ENCODE peak calls at places on chromosomes 13 and 19, in seven cellular contexts. W is H1, D is IMR-90, O is transverse colon, I is body of pancreas, L is tibial nerve, A is uterus. R is an unnamed sample.
A peak's percentile ranks its signal among the peaks of the same experiment; 100 is the strongest.

GRCh38 chr13:22592515-22592914 is 588.3 kb upstream of the SGCG start:
- DNase-seq in L (no peak), W (no peak), I (no peak), A (no peak), D (peak; percentile 0), O (no peak), R (no peak)

GRCh38 chr13:74136089-74136658 is 2.0 kb upstream of the KLF12 start:
- DNase-seq in D (peak; percentile 62), A (no peak), W (no peak), O (peak; percentile 31), I (no peak), L (peak; percentile 27), R (no peak)

GRCh38 chr19:44626067-44626624 is 12.8 kb downstream of the IGSF23 start:
- DNase-seq in A (no peak), W (no peak), O (no peak), D (peak; percentile 99), L (no peak), I (peak; percentile 79), R (no peak)

GRCh38 chr13:23323946-23324709 is 109.4 kb downstream of the SACS start:
- DNase-seq in A (no peak), D (peak; percentile 32), L (no peak), I (no peak), O (no peak), W (no peak), R (no peak)

GRCh38 chr13:37194428-37194861 is 89.0 kb upstream of the CSNK1A1L start:
- DNase-seq in O (no peak), I (no peak), A (no peak), L (no peak), D (peak; percentile 82), W (no peak), R (no peak)

GRCh38 chr13:97285221-97285955 is 63.3 kb downstream of the MBNL2 start:
- DNase-seq in D (no peak), I (no peak), O (no peak), W (no peak), A (no peak), L (no peak), R (no peak)

GRCh38 chr19:52600639-52601024 is 30.5 kb downstream of the ZNF701 start:
- DNase-seq in L (no peak), O (peak; percentile 77), I (peak; percentile 27), W (no peak), A (no peak), D (peak; percentile 3), R (no peak)

GRCh38 chr13:72891423-72891822 is 109.5 kb downstream of the PIBF1 start:
- DNase-seq in D (no peak), A (no peak), O (no peak), W (no peak), L (no peak), I (no peak), R (no peak)

GRCh38 chr19:9673912-9674668 is 810 bp downstream of the ZNF562 start:
- DNase-seq in A (no peak), L (no peak), D (peak; percentile 5), W (no peak), O (no peak), I (no peak), R (no peak)

GRCh38 chr13:66114127-66114526 is 1116.0 kb downstream of the PCDH9 start:
- DNase-seq in D (peak; percentile 0), W (no peak), L (no peak), A (no peak), I (no peak), O (no peak), R (no peak)

GRCh38 chr19:13783565-13784500 is 9.6 kb downstream of the C19orf53 start:
- DNase-seq in L (no peak), I (no peak), A (no peak), O (no peak), W (no peak), D (no peak), R (no peak)

GRCh38 chr13:22428188-22428828 is 752.5 kb upstream of the SGCG start:
- DNase-seq in W (no peak), D (no peak), L (no peak), A (peak; percentile 16), I (no peak), O (no peak), R (no peak)

GRCh38 chr13:62997038-62997619 is 1581.5 kb upstream of the PCDH20 start:
- DNase-seq in O (no peak), A (no peak), L (no peak), D (no peak), W (no peak), I (no peak), R (no peak)

GRCh38 chr19:4081441-4082129 is 14.9 kb upstream of the ZBTB7A start:
- DNase-seq in I (no peak), O (peak; percentile 53), W (no peak), D (no peak), A (no peak), L (no peak), R (no peak)

GRCh38 chr19:16914421-16914820 is 25.6 kb downstream of the F2RL3 start:
- DNase-seq in D (no peak), L (no peak), I (no peak), W (peak; percentile 31), A (no peak), O (no peak), R (no peak)

GRCh38 chr13:35378939-35379338 is 97.5 kb downstream of the MAB21L1 start:
- DNase-seq in A (no peak), D (peak; percentile 19), L (no peak), O (no peak), W (no peak), I (no peak), R (no peak)

GRCh38 chr13:84130739-84131138 is 248.5 kb upstream of the SLITRK1 start:
- DNase-seq in D (no peak), A (no peak), L (no peak), I (no peak), W (no peak), O (no peak), R (no peak)

GRCh38 chr13:98653471-98653985 is 76.6 kb upstream of the STK24 start:
- DNase-seq in I (peak; percentile 89), A (peak; percentile 77), W (peak; percentile 90), L (peak; percentile 88), O (peak; percentile 88), D (peak; percentile 71), R (peak; percentile 10)

GRCh38 chr19:33290956-33291622 is 11.2 kb downstream of the CEBPA start:
- DNase-seq in D (no peak), L (no peak), A (no peak), W (no peak), I (no peak), O (peak; percentile 81), R (no peak)

GRCh38 chr19:1027020-1027952 is 878 bp downstream of the CNN2 start:
- DNase-seq in I (no peak), D (no peak), A (no peak), O (no peak), W (no peak), L (no peak), R (no peak)

GRCh38 chr19:52602931-52603330 is 32.8 kb downstream of the ZNF701 start:
- DNase-seq in W (no peak), I (no peak), O (no peak), D (no peak), L (no peak), A (no peak), R (no peak)

GRCh38 chr13:101875717-101876393 is 423.4 kb downstream of the ITGBL1 start:
- DNase-seq in L (peak; percentile 23), D (peak; percentile 55), O (no peak), I (no peak), A (no peak), W (no peak), R (no peak)

GRCh38 chr13:110528911-110529310 is 32.6 kb downstream of the RAB20 start:
- DNase-seq in A (no peak), L (no peak), W (no peak), D (no peak), I (no peak), O (no peak), R (no peak)

DNA sequence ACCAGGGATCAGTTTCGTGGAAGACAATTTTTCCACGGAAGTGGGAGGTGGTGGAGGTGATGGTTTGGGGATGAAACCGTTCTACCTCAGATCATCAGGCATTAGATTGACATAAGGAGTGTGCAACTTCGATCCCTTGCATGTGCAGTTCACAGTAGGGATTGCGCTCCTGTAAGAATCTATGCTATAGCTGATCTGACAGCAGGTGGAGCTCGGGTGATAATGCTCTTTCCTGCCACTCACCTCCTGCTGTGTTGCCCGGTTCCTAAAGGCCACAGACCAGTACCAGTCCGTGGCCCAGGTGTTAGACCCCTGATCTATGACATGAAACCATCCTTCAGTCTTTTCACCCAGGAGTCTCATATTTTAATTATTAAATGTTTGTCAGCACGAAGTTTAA is 4.0 kb downstream of the ZNF302 start:
- DNase-seq in O (no peak), I (no peak), A (no peak), D (no peak), L (no peak), W (no peak), R (no peak)
- H3K9me3 ChIP-seq in O (peaks cover 68% of the 10 kb centered on the region), I (peaks cover 27% of the 10 kb centered on the region), A (no peaks in the 10 kb centered on the region), D (peaks cover 20% of the 10 kb centered on the region), L (peaks cover 50% of the 10 kb centered on the region), W (peaks cover 26% of the 10 kb centered on the region), R (no peaks in the 10 kb centered on the region)

DNA sequence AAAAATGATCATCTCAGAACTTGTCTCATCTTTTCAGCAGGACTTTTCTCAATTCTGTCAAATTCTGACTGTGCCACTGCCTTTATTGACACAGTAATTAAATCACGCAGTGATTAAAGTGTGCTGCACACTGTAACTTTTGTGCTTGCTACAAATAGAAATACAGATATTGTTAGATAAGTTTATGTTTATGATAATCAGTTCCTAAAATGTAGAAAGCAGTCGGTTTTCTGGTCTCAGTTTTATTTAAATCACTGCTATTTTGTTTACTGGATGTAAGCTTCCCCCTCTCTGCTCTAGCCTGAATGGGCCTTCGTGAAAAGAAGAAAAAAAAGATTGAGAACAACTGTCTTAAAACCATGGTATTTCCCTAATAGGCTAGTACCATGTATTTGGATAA is 258.8 kb upstream of the STARD13 start:
- DNase-seq in W (no peak), I (no peak), L (no peak), A (no peak), O (no peak), D (no peak), R (no peak)
- H3K27ac ChIP-seq in W (no peak overlapping the region), I (peak overlapping the region; percentile 98), L (peak overlapping the region; percentile 98), A (peak overlapping the region; percentile 97), O (peak overlapping the region; percentile 99), D (peak overlapping the region; percentile 13), R (peak overlapping the region; percentile 96)

DNA sequence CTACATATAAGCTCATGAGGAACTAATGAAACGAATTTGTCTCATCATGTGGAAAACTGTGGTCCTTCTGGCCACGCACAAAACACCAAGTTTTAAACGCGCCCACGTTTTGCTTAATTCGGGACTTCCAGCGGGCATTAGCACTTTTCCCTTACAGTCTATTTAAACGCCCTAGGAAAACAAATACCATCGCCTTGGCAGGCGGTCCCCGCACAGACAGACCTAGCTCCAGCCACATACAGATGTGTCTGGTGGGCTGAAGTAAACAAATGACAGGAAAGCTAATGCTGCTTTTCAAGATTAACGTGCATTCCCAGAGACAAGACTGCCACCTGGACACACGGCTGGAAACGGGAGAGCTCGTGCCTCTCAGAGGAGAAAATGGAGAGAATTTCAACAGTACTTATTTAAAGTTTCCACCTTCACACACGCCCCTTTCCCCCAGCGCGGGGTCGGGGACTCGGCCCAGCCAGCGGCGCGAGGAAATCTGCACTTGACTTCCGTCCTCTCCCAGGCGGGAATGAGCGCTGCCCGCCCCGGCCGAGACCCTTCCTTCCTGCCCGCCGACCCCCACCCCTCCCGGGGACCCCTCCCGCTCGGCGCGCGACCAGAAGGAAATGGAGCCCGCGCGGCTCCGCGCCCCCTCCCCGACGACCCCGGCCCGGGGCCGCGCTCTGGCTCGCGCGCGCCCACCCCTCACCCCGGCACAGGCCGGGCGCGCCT is 929 bp downstream of the USP12 start:
- DNase-seq in O (peak; percentile 49), I (peak; percentile 40), W (peak; percentile 83), L (peak; percentile 21), A (peak; percentile 31), D (no peak), R (no peak)
- TF ChIP-seq POLR2A in O (peak; percentile 24), I (peak; percentile 37), W (no peak), L (no peak), A (no peak), D (peak; percentile 65), R (no peak)

GRCh38 chr19:55186080-55186479 is 6.0 kb upstream of the SYT5 start:
- DNase-seq in O (no peak), I (no peak), D (no peak), A (no peak), W (no peak), L (no peak), R (no peak)
- H3K9me3 ChIP-seq in O (no peaks in the 10 kb centered on the region), I (no peaks in the 10 kb centered on the region), D (no peaks in the 10 kb centered on the region), A (no peaks in the 10 kb centered on the region), W (no peaks in the 10 kb centered on the region), L (no peaks in the 10 kb centered on the region), R (no peaks in the 10 kb centered on the region)

R was measured in esophagus squamous epithelium.